ENCODE peak calls at places on chromosomes 7 and 10, in eight cellular contexts. One of them, this sample, is unnamed.

GRCh38 chr7:102175423-102176170 is 111.1 kb upstream of the SH2B2 start:
- DNase-seq in testis: peak; percentile 61
- DNase-seq in heart right ventricle: no peak
- DNase-seq in activated B cell treated with CpG ODN at 0.5 μM for 24 hours: no peak
- DNase-seq in IMR-90: no peak
- DNase-seq in spleen: no peak
- DNase-seq in HFF-Myc: no peak
- DNase-seq in fibroblast of mammary gland: no peak
- DNase-seq in this sample: no peak

GRCh38 chr7:75056476-75056875 is 17.1 kb downstream of the RCC1L start:
- DNase-seq in activated B cell treated with CpG ODN at 0.5 μM for 24 hours: no peak
- DNase-seq in spleen: no peak
- DNase-seq in fibroblast of mammary gland: peak; percentile 85
- DNase-seq in IMR-90: peak; percentile 83
- DNase-seq in heart right ventricle: no peak
- DNase-seq in HFF-Myc: peak; percentile 44
- DNase-seq in testis: no peak
- DNase-seq in this sample: no peak

GRCh38 chr7:77685219-77685618 is 11.0 kb upstream of the RSBN1L start:
- DNase-seq in heart right ventricle: no peak
- DNase-seq in fibroblast of mammary gland: peak; percentile 55
- DNase-seq in activated B cell treated with CpG ODN at 0.5 μM for 24 hours: no peak
- DNase-seq in HFF-Myc: no peak
- DNase-seq in spleen: no peak
- DNase-seq in IMR-90: no peak
- DNase-seq in testis: no peak
- DNase-seq in this sample: no peak

GRCh38 chr7:4791738-4792536 is 16.5 kb downstream of the AP5Z1 start:
- DNase-seq in IMR-90: peak; percentile 15
- DNase-seq in HFF-Myc: no peak
- DNase-seq in heart right ventricle: peak; percentile 78
- DNase-seq in activated B cell treated with CpG ODN at 0.5 μM for 24 hours: peak; percentile 80
- DNase-seq in fibroblast of mammary gland: peak; percentile 48
- DNase-seq in testis: peak; percentile 90
- DNase-seq in spleen: peak; percentile 94
- DNase-seq in this sample: peak; percentile 48

GRCh38 chr7:109076561-109076960 is 506.9 kb downstream of the DNAJB9 start:
- DNase-seq in heart right ventricle: no peak
- DNase-seq in HFF-Myc: no peak
- DNase-seq in activated B cell treated with CpG ODN at 0.5 μM for 24 hours: no peak
- DNase-seq in testis: no peak
- DNase-seq in fibroblast of mammary gland: no peak
- DNase-seq in IMR-90: no peak
- DNase-seq in spleen: no peak
- DNase-seq in this sample: no peak

GRCh38 chr7:5478568-5479045 is 55.0 kb upstream of the TNRC18 start:
- DNase-seq in testis: no peak
- DNase-seq in fibroblast of mammary gland: no peak
- DNase-seq in IMR-90: no peak
- DNase-seq in activated B cell treated with CpG ODN at 0.5 μM for 24 hours: no peak
- DNase-seq in spleen: no peak
- DNase-seq in heart right ventricle: no peak
- DNase-seq in HFF-Myc: peak; percentile 25
- DNase-seq in this sample: no peak

GRCh38 chr10:79026806-79027146 is 42.0 kb upstream of the ZMIZ1 start:
- DNase-seq in HFF-Myc: no peak
- DNase-seq in activated B cell treated with CpG ODN at 0.5 μM for 24 hours: no peak
- DNase-seq in spleen: no peak
- DNase-seq in testis: no peak
- DNase-seq in fibroblast of mammary gland: no peak
- DNase-seq in IMR-90: no peak
- DNase-seq in heart right ventricle: no peak
- DNase-seq in this sample: no peak

GRCh38 chr7:137657476-137658193 is 189.1 kb downstream of the DGKI start:
- DNase-seq in heart right ventricle: no peak
- DNase-seq in IMR-90: no peak
- DNase-seq in spleen: no peak
- DNase-seq in HFF-Myc: no peak
- DNase-seq in fibroblast of mammary gland: no peak
- DNase-seq in testis: no peak
- DNase-seq in activated B cell treated with CpG ODN at 0.5 μM for 24 hours: no peak
- DNase-seq in this sample: no peak

GRCh38 chr7:139871276-139871675 is 42.2 kb downstream of the TBXAS1 start:
- DNase-seq in HFF-Myc: peak; percentile 66
- DNase-seq in fibroblast of mammary gland: peak; percentile 94
- DNase-seq in heart right ventricle: no peak
- DNase-seq in IMR-90: peak; percentile 78
- DNase-seq in testis: no peak
- DNase-seq in spleen: no peak
- DNase-seq in activated B cell treated with CpG ODN at 0.5 μM for 24 hours: no peak
- DNase-seq in this sample: no peak

GRCh38 chr7:133850497-133851070 is 276.6 kb upstream of the LRGUK start:
- DNase-seq in HFF-Myc: no peak
- DNase-seq in heart right ventricle: no peak
- DNase-seq in IMR-90: no peak
- DNase-seq in fibroblast of mammary gland: no peak
- DNase-seq in activated B cell treated with CpG ODN at 0.5 μM for 24 hours: no peak
- DNase-seq in spleen: no peak
- DNase-seq in testis: no peak
- DNase-seq in this sample: no peak

GRCh38 chr7:133854739-133855138 is 272.4 kb upstream of the LRGUK start:
- DNase-seq in IMR-90: peak; percentile 76
- DNase-seq in fibroblast of mammary gland: peak; percentile 70
- DNase-seq in spleen: no peak
- DNase-seq in heart right ventricle: no peak
- DNase-seq in activated B cell treated with CpG ODN at 0.5 μM for 24 hours: no peak
- DNase-seq in HFF-Myc: peak; percentile 45
- DNase-seq in testis: no peak
- DNase-seq in this sample: no peak

GRCh38 chr7:133851416-133851815 is 275.7 kb upstream of the LRGUK start:
- DNase-seq in spleen: no peak
- DNase-seq in testis: no peak
- DNase-seq in fibroblast of mammary gland: no peak
- DNase-seq in activated B cell treated with CpG ODN at 0.5 μM for 24 hours: no peak
- DNase-seq in IMR-90: no peak
- DNase-seq in HFF-Myc: no peak
- DNase-seq in heart right ventricle: no peak
- DNase-seq in this sample: no peak

GRCh38 chr7:133857376-133858119 is 269.6 kb upstream of the LRGUK start:
- DNase-seq in HFF-Myc: no peak
- DNase-seq in heart right ventricle: no peak
- DNase-seq in IMR-90: no peak
- DNase-seq in fibroblast of mammary gland: no peak
- DNase-seq in spleen: no peak
- DNase-seq in testis: no peak
- DNase-seq in activated B cell treated with CpG ODN at 0.5 μM for 24 hours: no peak
- DNase-seq in this sample: no peak

DNA sequence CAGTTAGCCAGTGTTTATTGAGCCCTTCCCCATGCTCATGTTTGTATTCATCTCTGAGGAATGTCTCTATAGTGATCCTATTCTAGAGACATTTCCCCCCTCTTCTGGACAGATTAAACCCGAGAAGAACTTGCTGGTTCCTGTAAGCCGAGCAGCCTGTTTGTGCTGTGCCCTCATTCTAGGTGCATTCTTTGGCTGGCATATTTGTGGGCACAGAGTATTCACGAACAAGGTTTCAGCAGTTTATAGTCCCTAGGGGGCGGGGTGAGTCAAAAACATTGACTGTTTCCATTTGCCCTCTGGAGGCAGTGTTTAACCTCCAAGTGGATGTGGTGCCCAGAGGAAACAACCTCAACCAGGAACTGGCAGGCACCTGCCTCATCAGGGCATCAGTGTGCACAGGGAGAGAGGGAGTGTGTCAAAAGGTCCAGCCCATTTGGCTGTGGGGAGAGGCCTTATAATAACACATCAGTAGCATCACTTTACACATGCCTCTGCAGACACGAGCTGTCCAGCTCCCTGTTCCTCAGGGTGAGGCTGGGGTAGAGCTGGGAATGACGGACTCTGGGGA is 273.3 kb upstream of the LRGUK start:
- DNase-seq in fibroblast of mammary gland: peak; percentile 69
- DNase-seq in activated B cell treated with CpG ODN at 0.5 μM for 24 hours: no peak
- DNase-seq in testis: peak; percentile 28
- DNase-seq in HFF-Myc: peak; percentile 39
- DNase-seq in spleen: no peak
- DNase-seq in IMR-90: peak; percentile 90
- DNase-seq in heart right ventricle: no peak
- DNase-seq in this sample: no peak
- TF ChIP-seq CTCF in fibroblast of mammary gland: peak; percentile 37
- TF ChIP-seq CTCF in activated B cell treated with CpG ODN at 0.5 μM for 24 hours: no peak
- TF ChIP-seq CTCF in testis: no peak
- TF ChIP-seq CTCF in HFF-Myc: peak; percentile 62
- TF ChIP-seq CTCF in spleen: no peak
- TF ChIP-seq CTCF in IMR-90: peak; percentile 46
- TF ChIP-seq CTCF in heart right ventricle: peak; percentile 33
- TF ChIP-seq CTCF in this sample: no peak

DNA sequence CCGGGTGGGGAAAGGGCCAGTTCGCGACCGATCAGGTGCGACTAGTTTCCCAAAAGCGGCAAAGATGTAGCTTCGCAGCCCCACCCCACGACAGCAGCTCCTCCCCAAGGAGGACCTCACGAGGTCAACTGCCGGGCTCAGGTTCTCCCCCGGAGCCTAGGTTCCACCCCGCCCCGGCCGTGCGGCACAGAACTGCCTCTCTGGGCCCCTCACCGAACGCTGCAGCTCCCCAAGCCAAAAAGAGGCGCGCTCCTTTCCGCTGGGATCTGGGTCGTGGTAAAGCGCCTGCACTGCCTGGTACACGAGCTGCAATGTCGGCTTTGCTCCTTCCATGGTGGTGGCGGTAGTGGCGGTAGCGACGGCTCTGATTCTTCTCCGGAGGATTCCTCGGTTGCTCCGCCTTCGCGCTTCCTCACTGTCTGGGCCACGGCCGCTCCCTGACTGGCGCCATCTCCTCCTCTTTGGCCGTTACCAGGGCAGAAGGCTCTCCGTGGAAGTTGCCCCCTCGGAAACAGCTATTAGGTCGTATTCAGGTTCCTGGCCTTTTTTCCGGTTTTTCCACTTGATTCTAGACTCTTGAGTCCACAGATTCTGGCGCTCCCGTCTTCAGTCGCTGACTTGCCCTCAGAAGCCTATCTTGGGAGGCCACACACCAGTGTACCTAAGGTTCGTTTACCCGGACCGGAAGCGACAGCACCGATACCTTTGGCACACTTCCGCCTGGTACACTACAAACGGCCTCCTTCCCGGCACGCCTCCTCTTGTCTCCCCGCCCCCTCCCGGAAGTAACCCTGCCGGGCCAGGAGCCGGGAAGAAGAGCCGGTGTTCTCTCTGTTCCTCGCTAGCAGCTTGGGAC is at the start of gene TNPO3:
- DNase-seq in spleen: peak; percentile 96
- DNase-seq in heart right ventricle: peak; percentile 93
- DNase-seq in fibroblast of mammary gland: peak; percentile 87
- DNase-seq in testis: peak; percentile 96
- DNase-seq in IMR-90: peak; percentile 88
- DNase-seq in HFF-Myc: peak; percentile 73
- DNase-seq in activated B cell treated with CpG ODN at 0.5 μM for 24 hours: peak; percentile 85
- DNase-seq in this sample: peak; percentile 89
- TF ChIP-seq CTCF in spleen: no peak
- TF ChIP-seq CTCF in heart right ventricle: no peak
- TF ChIP-seq CTCF in fibroblast of mammary gland: no peak
- TF ChIP-seq CTCF in testis: peak; percentile 23
- TF ChIP-seq CTCF in IMR-90: no peak
- TF ChIP-seq CTCF in HFF-Myc: no peak
- TF ChIP-seq CTCF in activated B cell treated with CpG ODN at 0.5 μM for 24 hours: no peak
- TF ChIP-seq CTCF in this sample: no peak

DNA sequence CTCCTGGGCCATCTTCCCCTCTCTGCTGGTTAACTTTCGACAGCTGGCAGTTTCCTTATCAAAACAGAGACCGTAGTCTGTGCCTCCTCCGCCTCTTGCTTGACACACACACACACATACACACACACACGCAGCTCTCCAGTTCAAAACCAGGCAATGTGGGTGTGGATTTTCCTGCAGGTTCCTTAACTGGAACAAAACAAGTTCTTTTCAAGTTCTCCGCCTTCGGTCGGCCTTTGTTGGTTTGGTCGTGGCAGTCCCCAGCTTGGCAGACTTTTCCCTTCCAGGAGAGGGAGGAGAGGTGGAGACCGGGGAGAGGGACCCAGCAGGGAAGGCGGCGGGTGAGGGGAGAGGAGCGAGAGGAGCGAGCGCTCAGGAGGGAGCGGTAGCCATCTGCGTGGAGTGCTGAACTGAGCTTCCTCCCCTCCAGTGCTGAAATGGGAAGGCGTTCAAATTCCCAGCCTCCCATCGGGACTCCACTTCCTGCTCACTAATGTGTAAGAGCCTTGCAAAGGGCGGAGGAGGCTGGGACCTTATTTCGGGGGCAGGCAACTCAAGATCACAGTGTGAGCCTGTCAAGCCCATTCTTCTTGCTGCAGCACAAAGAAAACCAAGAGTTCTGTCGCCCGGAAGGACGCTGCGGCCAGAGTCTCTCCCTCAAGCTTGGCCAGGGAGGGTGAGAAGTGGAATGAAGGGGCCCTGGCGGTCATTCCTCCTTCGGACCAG is 120.6 kb downstream of the PRPF18 start:
- DNase-seq in activated B cell treated with CpG ODN at 0.5 μM for 24 hours: peak; percentile 19
- DNase-seq in heart right ventricle: peak; percentile 80
- DNase-seq in IMR-90: peak; percentile 95
- DNase-seq in fibroblast of mammary gland: peak; percentile 95
- DNase-seq in testis: peak; percentile 68
- DNase-seq in spleen: peak; percentile 80
- DNase-seq in HFF-Myc: peak; percentile 84
- DNase-seq in this sample: no peak
- TF ChIP-seq CTCF in activated B cell treated with CpG ODN at 0.5 μM for 24 hours: no peak
- TF ChIP-seq CTCF in heart right ventricle: no peak
- TF ChIP-seq CTCF in IMR-90: no peak
- TF ChIP-seq CTCF in fibroblast of mammary gland: no peak
- TF ChIP-seq CTCF in testis: no peak
- TF ChIP-seq CTCF in spleen: no peak
- TF ChIP-seq CTCF in HFF-Myc: no peak
- TF ChIP-seq CTCF in this sample: no peak

GRCh38 chr10:11023009-11023408 is 5.3 kb downstream of the CELF2 start:
- DNase-seq in IMR-90: no peak
- DNase-seq in HFF-Myc: no peak
- DNase-seq in activated B cell treated with CpG ODN at 0.5 μM for 24 hours: no peak
- DNase-seq in heart right ventricle: no peak
- DNase-seq in testis: no peak
- DNase-seq in fibroblast of mammary gland: no peak
- DNase-seq in spleen: no peak
- DNase-seq in this sample: no peak

GRCh38 chr10:11024596-11024995 is 6.9 kb downstream of the CELF2 start:
- DNase-seq in spleen: no peak
- DNase-seq in IMR-90: no peak
- DNase-seq in activated B cell treated with CpG ODN at 0.5 μM for 24 hours: no peak
- DNase-seq in testis: no peak
- DNase-seq in HFF-Myc: no peak
- DNase-seq in fibroblast of mammary gland: peak; percentile 74
- DNase-seq in heart right ventricle: no peak
- DNase-seq in this sample: no peak

GRCh38 chr10:11023554-11023953 is 5.9 kb downstream of the CELF2 start:
- DNase-seq in testis: no peak
- DNase-seq in HFF-Myc: no peak
- DNase-seq in spleen: no peak
- DNase-seq in fibroblast of mammary gland: no peak
- DNase-seq in IMR-90: no peak
- DNase-seq in activated B cell treated with CpG ODN at 0.5 μM for 24 hours: no peak
- DNase-seq in heart right ventricle: no peak
- DNase-seq in this sample: no peak

GRCh38 chr10:11025978-11026377 is 8.3 kb downstream of the CELF2 start:
- DNase-seq in fibroblast of mammary gland: no peak
- DNase-seq in HFF-Myc: no peak
- DNase-seq in spleen: no peak
- DNase-seq in activated B cell treated with CpG ODN at 0.5 μM for 24 hours: no peak
- DNase-seq in testis: no peak
- DNase-seq in IMR-90: no peak
- DNase-seq in heart right ventricle: no peak
- DNase-seq in this sample: no peak

GRCh38 chr10:11026761-11027160 is 9.1 kb downstream of the CELF2 start:
- DNase-seq in activated B cell treated with CpG ODN at 0.5 μM for 24 hours: no peak
- DNase-seq in testis: no peak
- DNase-seq in HFF-Myc: no peak
- DNase-seq in spleen: no peak
- DNase-seq in fibroblast of mammary gland: no peak
- DNase-seq in IMR-90: no peak
- DNase-seq in heart right ventricle: no peak
- DNase-seq in this sample: no peak
- TF ChIP-seq CTCF in activated B cell treated with CpG ODN at 0.5 μM for 24 hours: no peak
- TF ChIP-seq CTCF in testis: no peak
- TF ChIP-seq CTCF in HFF-Myc: no peak
- TF ChIP-seq CTCF in spleen: no peak
- TF ChIP-seq CTCF in fibroblast of mammary gland: no peak
- TF ChIP-seq CTCF in IMR-90: no peak
- TF ChIP-seq CTCF in heart right ventricle: no peak
- TF ChIP-seq CTCF in this sample: no peak

This sample was measured in omental fat pad.